ENCODE peak calls at places on chromosomes 13 and 19, in nine cellular contexts. Q is A549, T is heart left ventricle, F is tibial nerve, Y is uterus, O is transverse colon, I is spleen, V is esophagus muscularis mucosa, L is IMR-90. X is an unnamed sample.

GRCh38 chr19:37933965-37934364 is 27.0 kb downstream of the SIPA1L3 start:
- DNase-seq in Y (no peak), F (no peak), Q (peak; percentile 67), T (peak; percentile 68), I (peak; percentile 25), V (no peak), O (no peak), L (peak; percentile 20), X (no peak)

GRCh38 chr13:75294110-75294509 is 187.9 kb downstream of the TBC1D4 start:
- DNase-seq in O (no peak), L (no peak), I (no peak), V (no peak), T (no peak), Q (no peak), Y (no peak), F (no peak), X (no peak)

GRCh38 chr19:35225951-35226350 is 2.6 kb downstream of the FAM187B start:
- DNase-seq in L (no peak), I (no peak), F (no peak), T (no peak), Q (no peak), O (no peak), V (peak; percentile 60), Y (no peak), X (no peak)

GRCh38 chr13:51058461-51059167 is 52.5 kb downstream of the C13orf42 start:
- DNase-seq in I (no peak), Q (no peak), T (no peak), L (no peak), F (no peak), V (no peak), Y (no peak), O (no peak), X (no peak)

GRCh38 chr13:22103046-22103445 is 432.2 kb downstream of the FGF9 start:
- DNase-seq in F (no peak), Y (no peak), O (no peak), Q (no peak), L (no peak), V (no peak), T (no peak), I (no peak), X (no peak)

GRCh38 chr19:11194657-11195056 is 2.7 kb downstream of the KANK2 start:
- DNase-seq in Q (no peak), O (no peak), T (no peak), Y (no peak), L (peak; percentile 23), F (no peak), V (no peak), I (no peak), X (peak; percentile 76)

GRCh38 chr13:33194820-33195692 is 90.5 kb downstream of the STARD13 start:
- DNase-seq in I (no peak), V (no peak), F (no peak), T (no peak), L (peak; percentile 96), Q (peak; percentile 46), Y (peak; percentile 35), O (no peak), X (no peak)

GRCh38 chr19:1105873-1106840 is 2.4 kb downstream of the GPX4 start:
- DNase-seq in Y (no peak), T (no peak), L (no peak), Q (no peak), V (no peak), I (peak; percentile 82), O (no peak), F (no peak), X (no peak)

GRCh38 chr13:41565221-41565620 is 107.9 kb downstream of the RGCC start:
- DNase-seq in Q (no peak), O (no peak), V (no peak), Y (no peak), L (peak; percentile 97), F (no peak), T (no peak), I (no peak), X (no peak)

GRCh38 chr19:49340069-49340864 is 5.1 kb downstream of the CD37 start:
- DNase-seq in V (peak; percentile 39), Q (no peak), O (peak; percentile 75), Y (peak; percentile 74), F (peak; percentile 62), T (peak; percentile 78), I (peak; percentile 95), L (no peak), X (peak; percentile 74)

GRCh38 chr13:72792640-72793039 is 10.7 kb downstream of the PIBF1 start:
- DNase-seq in O (no peak), L (no peak), Q (no peak), I (no peak), F (no peak), Y (no peak), V (no peak), T (no peak), X (no peak)
- TF ChIP-seq POLR2A in O (no peak), L (no peak), Q (no peak), I (no peak), F (no peak), Y (no peak), V (no peak), T (no peak), X (no peak)

GRCh38 chr13:79486433-79487188 is 5.7 kb downstream of the NDFIP2 start:
- DNase-seq in I (no peak), O (no peak), Q (no peak), T (no peak), V (no peak), F (no peak), Y (no peak), L (no peak), X (no peak)
- H3K4me1 ChIP-seq in I (peaks cover 14% of the 10 kb centered on the region), O (peaks cover 40% of the 10 kb centered on the region), Q (peaks cover 65% of the 10 kb centered on the region), T (peaks cover 56% of the 10 kb centered on the region), V (peaks cover 26% of the 10 kb centered on the region), F (no peaks in the 10 kb centered on the region), Y (no peaks in the 10 kb centered on the region), L (peaks cover 6% of the 10 kb centered on the region), X (no peaks in the 10 kb centered on the region)

GRCh38 chr19:55809381-55810058 is 22.3 kb downstream of the NLRP11 start:
- DNase-seq in O (peak; percentile 71), Q (peak; percentile 94), Y (no peak), V (no peak), L (peak; percentile 33), I (peak; percentile 83), F (no peak), T (no peak), X (peak; percentile 26)
- TF ChIP-seq POLR2A in O (no peak), Q (no peak), Y (no peak), V (no peak), L (no peak), I (no peak), F (no peak), T (no peak), X (no peak)

GRCh38 chr19:2787115-2787514 is 1.8 kb downstream of the THOP1 start:
- DNase-seq in O (no peak), Q (no peak), F (no peak), V (no peak), Y (no peak), I (no peak), L (no peak), T (no peak), X (no peak)
- H3K4me1 ChIP-seq in O (peaks cover 19% of the 10 kb centered on the region), Q (peaks cover 8% of the 10 kb centered on the region), F (no peaks in the 10 kb centered on the region), V (peaks cover 34% of the 10 kb centered on the region), Y (peaks cover 9% of the 10 kb centered on the region), I (peaks cover 51% of the 10 kb centered on the region), L (peaks cover 2% of the 10 kb centered on the region), T (peaks cover 23% of the 10 kb centered on the region), X (peaks cover 20% of the 10 kb centered on the region)

GRCh38 chr13:96963786-96964475 is 30.3 kb downstream of the OXGR1 start:
- DNase-seq in I (no peak), F (no peak), V (no peak), O (no peak), T (no peak), Q (no peak), Y (no peak), L (no peak), X (no peak)
- TF ChIP-seq POLR2A in I (no peak), F (no peak), V (no peak), O (no peak), T (no peak), Q (no peak), Y (no peak), L (no peak), X (no peak)

DNA sequence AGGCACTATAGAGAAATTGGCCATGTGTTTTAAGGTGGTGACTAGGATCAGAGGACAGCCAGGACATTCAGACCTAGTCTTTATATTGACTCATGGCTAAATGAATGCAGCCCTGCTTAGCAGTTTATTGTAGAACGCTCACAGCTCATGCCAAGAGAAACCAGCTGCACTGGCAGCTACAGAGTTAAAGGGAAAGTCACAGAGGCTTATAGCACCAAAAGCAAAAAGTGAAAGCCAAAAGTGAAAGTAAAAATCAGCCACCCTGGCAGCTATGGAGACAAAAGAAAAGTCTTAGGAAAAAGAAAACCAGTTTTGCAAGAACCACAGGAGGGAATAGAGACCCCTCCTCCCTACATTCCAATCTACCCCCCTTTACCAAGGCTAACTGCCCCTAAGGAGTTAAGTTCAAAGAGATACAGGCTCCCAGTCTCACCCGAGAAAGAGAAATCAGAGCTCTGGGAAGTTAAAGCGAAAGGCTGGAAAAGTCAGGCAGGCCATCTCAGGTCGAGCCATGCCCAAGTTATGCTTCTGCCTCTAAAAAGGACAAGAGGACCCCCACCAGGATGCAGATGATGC is 99.0 kb downstream of the ZNF429 start:
- DNase-seq in V (no peak), O (no peak), T (no peak), I (no peak), F (no peak), Y (no peak), Q (no peak), L (peak; percentile 21), X (no peak)
- H3K4me1 ChIP-seq in V (peaks cover 36% of the 10 kb centered on the region), O (peaks cover 32% of the 10 kb centered on the region), T (peaks cover 26% of the 10 kb centered on the region), I (peaks cover 36% of the 10 kb centered on the region), F (no peaks in the 10 kb centered on the region), Y (peaks cover 6% of the 10 kb centered on the region), Q (no peaks in the 10 kb centered on the region), L (no peaks in the 10 kb centered on the region), X (peaks cover 16% of the 10 kb centered on the region)